ENCODE peak calls at places on chromosome 18, in five cellular contexts. J, P, H, A and M are unnamed samples.

GRCh38 chr18:48987821-48988220 is 37.1 kb upstream of the SMAD7 start:
- DNase-seq in H (no peak), A (no peak), J (no peak), P (no peak), M (no peak)

GRCh38 chr18:44793186-44793585 is 112.5 kb downstream of the SETBP1 start:
- DNase-seq in J (no peak), A (no peak), P (no peak), H (no peak), M (no peak)

GRCh38 chr18:449374-449773 is 51.1 kb downstream of the COLEC12 start:
- DNase-seq in J (no peak), A (no peak), P (no peak), H (no peak), M (no peak)

GRCh38 chr18:21314721-21315120 is 72.7 kb downstream of the GREB1L start:
- DNase-seq in P (no peak), J (no peak), H (no peak), A (no peak), M (peak; percentile 15)

GRCh38 chr18:13501896-13502295 is 224.5 kb downstream of the FAM210A start:
- DNase-seq in H (no peak), J (no peak), P (no peak), A (no peak), M (no peak)

GRCh38 chr18:37551249-37551648 is 14.3 kb downstream of the CELF4 start:
- DNase-seq in J (no peak), H (no peak), A (no peak), P (no peak), M (no peak)

GRCh38 chr18:69664399-69664798 is 263.7 kb downstream of the DOK6 start:
- DNase-seq in J (no peak), P (no peak), H (no peak), A (no peak), M (no peak)

GRCh38 chr18:54112356-54112755 is 112.1 kb downstream of the MBD2 start:
- DNase-seq in A (no peak), P (no peak), H (no peak), J (no peak), M (no peak)

GRCh38 chr18:12838178-12838634 is 45.8 kb downstream of the PTPN2 start:
- DNase-seq in H (peak; percentile 94), P (no peak), A (peak; percentile 90), J (peak; percentile 84), M (peak; percentile 85)